ENCODE peak calls at places on chromosomes 4 and X, in eight cellular contexts. C is ecto neural progenitor cell; F is sciatic nerve; I is iris pigment epithelial cell; Q is Calu3; P is activated CD8-positive, alpha-beta T cell treated with anti-CD3 and anti-CD28 coated beads, Interleukin-2, amount 10 ng/mL, durations not matched to agents 7 days and 5 days; G is CD8-positive, alpha-beta memory T cell; J is endothelial cell of umbilical vein. L is an unnamed sample.

GRCh38 chr4:119024102-119024501 is 111.5 kb upstream of the MYOZ2 start:
- DNase-seq in J (no peak), F (no peak), I (no peak), P (no peak), Q (no peak), G (no peak), C (no peak), L (no peak)

GRCh38 chrX:66015906-66016689 is 23.8 kb downstream of the VSIG4 start:
- DNase-seq in Q (no peak), J (no peak), F (no peak), G (no peak), P (peak), I (no peak), C (no peak), L (no peak)

GRCh38 chr4:66574145-66574978 is 904.1 kb upstream of the EPHA5 start:
- DNase-seq in C (no peak), P (no peak), I (peak), Q (no peak), G (no peak), F (no peak), J (no peak), L (peak)

GRCh38 chrX:111467896-111468295 is 43.5 kb upstream of the SERTM2 start:
- DNase-seq in Q (no peak), G (no peak), C (no peak), F (no peak), J (no peak), I (no peak), P (no peak), L (no peak)

GRCh38 chrX:48833531-48834138 is 1.8 kb downstream of the PCSK1N start:
- DNase-seq in I (no peak), Q (no peak), C (no peak), P (no peak), G (no peak), F (no peak), J (no peak), L (peak)

GRCh38 chr4:62275470-62275869 is 1075.3 kb downstream of the ADGRL3 start:
- DNase-seq in F (no peak), C (no peak), I (no peak), J (no peak), Q (no peak), G (no peak), P (no peak), L (no peak)

GRCh38 chrX:11537141-11537540 is 128.6 kb downstream of the ARHGAP6 start:
- DNase-seq in F (no peak), Q (no peak), C (no peak), I (no peak), P (no peak), J (no peak), G (no peak), L (no peak)

GRCh38 chrX:134898450-134898849 is 92.3 kb upstream of the SMIM10 start:
- DNase-seq in C (no peak), P (no peak), F (no peak), Q (no peak), I (peak), G (no peak), J (peak), L (peak)

GRCh38 chr4:721261-722171 is 15.9 kb downstream of the PCGF3 start:
- DNase-seq in P (no peak), I (no peak), F (no peak), J (peak), C (no peak), Q (no peak), G (no peak), L (peak)

GRCh38 chrX:47217121-47217851 is 1.2 kb upstream of the CDK16 start:
- DNase-seq in I (peak), Q (no peak), J (no peak), G (no peak), F (no peak), C (peak), P (no peak), L (peak)

GRCh38 chr4:15920723-15921591 is 17.6 kb downstream of the FGFBP1 start:
- DNase-seq in C (no peak), F (no peak), I (peak), G (no peak), P (no peak), J (peak), Q (peak), L (peak)

GRCh38 chr4:73631565-73632226 is 11.5 kb upstream of the RASSF6 start:
- DNase-seq in J (no peak), G (no peak), Q (no peak), P (no peak), F (no peak), I (no peak), C (no peak), L (no peak)

GRCh38 chr4:36004231-36004851 is 240.0 kb downstream of the ARAP2 start:
- DNase-seq in J (no peak), G (no peak), C (no peak), Q (no peak), I (no peak), P (no peak), F (no peak), L (no peak)

GRCh38 chr4:26826721-26827120 is 33.9 kb upstream of the STIM2 start:
- DNase-seq in F (no peak), J (peak), G (no peak), C (no peak), I (peak), Q (peak), P (no peak), L (no peak)

GRCh38 chr4:81198151-81198550 is 16.9 kb downstream of the PRKG2 start:
- DNase-seq in I (no peak), J (no peak), G (no peak), F (no peak), C (no peak), Q (no peak), P (no peak), L (no peak)

GRCh38 chr4:153523941-153524386 is 57.8 kb downstream of the TMEM131L start:
- DNase-seq in J (no peak), I (peak), Q (no peak), P (no peak), G (no peak), F (no peak), C (no peak), L (no peak)

GRCh38 chrX:153554519-153555167 is 37.2 kb downstream of the ATP2B3 start:
- DNase-seq in I (peak), J (peak), G (peak), F (peak), C (peak), P (peak), Q (peak), L (peak)

GRCh38 chr4:159765402-159765801 is 662.5 kb downstream of the RAPGEF2 start:
- DNase-seq in Q (no peak), I (peak), C (no peak), F (no peak), J (no peak), G (no peak), P (no peak), L (no peak)

GRCh38 chr4:2878346-2878745 is 34.7 kb downstream of the ADD1 start:
- DNase-seq in F (no peak), Q (no peak), I (no peak), G (no peak), J (peak), P (no peak), C (no peak), L (no peak)

GRCh38 chrX:45710081-45710801 is 509.6 kb upstream of the DIPK2B start:
- DNase-seq in J (peak), G (no peak), F (no peak), P (peak), Q (peak), I (peak), C (no peak), L (peak)

GRCh38 chr4:147682755-147683154 is 1.2 kb downstream of the PRMT9 start:
- DNase-seq in P (no peak), J (peak), Q (no peak), I (peak), C (no peak), F (no peak), G (no peak), L (peak)

GRCh38 chrX:38804481-38805293 is 3.4 kb downstream of the MID1IP1 start:
- DNase-seq in I (peak), C (peak), F (peak), J (peak), P (peak), Q (peak), G (peak), L (peak)

GRCh38 chr4:189022441-189023035 is 883.3 kb downstream of the TRIML1 start:
- DNase-seq in P (no peak), C (no peak), J (no peak), G (no peak), Q (no peak), F (no peak), I (peak), L (peak)

GRCh38 chrX:34884693-34885277 is 57.8 kb upstream of the FAM47B start:
- DNase-seq in C (no peak), Q (no peak), J (peak), F (no peak), P (no peak), I (peak), G (no peak), L (peak)

GRCh38 chr4:107951551-107951950 is 20.2 kb downstream of the CYP2U1 start:
- DNase-seq in F (no peak), C (no peak), G (no peak), Q (no peak), I (peak), J (no peak), P (no peak), L (peak)

GRCh38 chr4:33650036-33650435 is 2594.3 kb downstream of the ARAP2 start:
- DNase-seq in J (no peak), G (no peak), I (no peak), P (no peak), Q (no peak), C (no peak), F (no peak), L (no peak)

GRCh38 chrX:124518888-124519287 is 172.5 kb downstream of the SH2D1A start:
- DNase-seq in I (peak), G (no peak), C (no peak), F (no peak), Q (no peak), J (no peak), P (no peak), L (no peak)

GRCh38 chr4:16129336-16129735 is 45.5 kb upstream of the PROM1 start:
- DNase-seq in Q (no peak), F (no peak), J (peak), I (no peak), G (no peak), C (no peak), P (no peak), L (no peak)

GRCh38 chrX:17860179-17860780 is 818 bp downstream of the RAI2 start:
- DNase-seq in P (no peak), J (peak), Q (no peak), F (peak), G (peak), I (peak), C (no peak), L (no peak)

GRCh38 chrX:20001615-20002014 is 10.8 kb upstream of the BCLAF3 start:
- DNase-seq in G (no peak), C (no peak), J (no peak), Q (no peak), P (no peak), F (no peak), I (no peak), L (no peak)

GRCh38 chrX:129759576-129760061 is 20.1 kb upstream of the SASH3 start:
- DNase-seq in F (no peak), P (peak), C (no peak), G (peak), I (peak), Q (peak), J (peak), L (peak)

GRCh38 chr4:170089274-170089742 is 448 bp downstream of the AADAT start:
- DNase-seq in Q (peak), J (peak), G (no peak), I (peak), F (no peak), C (peak), P (no peak), L (peak)

GRCh38 chrX:40277672-40278071 is 179.9 kb upstream of the BCOR start:
- DNase-seq in P (no peak), F (no peak), G (no peak), C (no peak), Q (no peak), J (no peak), I (no peak), L (no peak)